ENCODE peak calls at places on chromosomes 16 and 17, in six cellular contexts. H is ovary, A is fibroblast of the conjunctiva, R is SJCRH30, B is sciatic nerve, V is neural crest cell. J is an unnamed sample.
A peak's percentile ranks its signal among the peaks of the same experiment; 100 is the strongest.

GRCh38 chr17:29585080-29585751 is 4.2 kb downstream of the GIT1 start:
- DNase-seq in B (no peak), H (peak; percentile 28), R (no peak), V (no peak), A (no peak), J (no peak)

GRCh38 chr16:11329891-11330290 is 15.4 kb upstream of the RMI2 start:
- DNase-seq in V (no peak), R (peak; percentile 54), A (no peak), H (no peak), B (no peak), J (no peak)

GRCh38 chr16:68235882-68236803 is at the start of gene ESRP2:
- DNase-seq in B (no peak), A (no peak), H (peak; percentile 49), R (no peak), V (no peak), J (no peak)

GRCh38 chr16:61926766-61927165 is 109.5 kb downstream of the CDH8 start:
- DNase-seq in A (no peak), R (no peak), V (no peak), B (no peak), H (no peak), J (no peak)

GRCh38 chr16:25161753-25162152 is 50.2 kb downstream of the LCMT1 start:
- DNase-seq in R (no peak), H (no peak), A (no peak), B (no peak), V (no peak), J (no peak)

GRCh38 chr16:15650698-15651161 is 685 bp downstream of the NDE1 start:
- DNase-seq in R (peak; percentile 58), V (peak; percentile 7), H (peak; percentile 58), A (no peak), B (peak; percentile 64), J (no peak)

GRCh38 chr16:5066511-5066910 is 755 bp upstream of the C16orf89 start:
- DNase-seq in V (no peak), A (no peak), B (no peak), H (no peak), R (no peak), J (no peak)

GRCh38 chr17:58352018-58352842 is at the start of gene SUPT4H1:
- DNase-seq in B (peak; percentile 93), H (peak; percentile 87), R (peak; percentile 90), A (peak; percentile 77), V (peak; percentile 80), J (peak; percentile 85)

GRCh38 chr17:81811705-81812570 is 8.0 kb downstream of the GCGR start:
- DNase-seq in A (no peak), H (no peak), R (no peak), B (no peak), V (no peak), J (no peak)

GRCh38 chr16:17404903-17405691 is 65.7 kb downstream of the XYLT1 start:
- DNase-seq in B (peak; percentile 88), R (no peak), V (peak; percentile 8), H (peak; percentile 76), A (peak; percentile 76), J (no peak)

GRCh38 chr17:46013502-46014165 is 14.6 kb downstream of the STH start:
- DNase-seq in R (peak; percentile 77), A (peak; percentile 29), H (no peak), B (no peak), V (no peak), J (peak; percentile 27)

GRCh38 chr17:74513987-74514631 is 17.2 kb downstream of the CD300LB start:
- DNase-seq in H (no peak), A (peak; percentile 4), V (peak; percentile 25), R (peak; percentile 65), B (no peak), J (no peak)

GRCh38 chr17:79650861-79651260 is 40.0 kb upstream of the RBFOX3 start:
- DNase-seq in H (peak; percentile 4), B (peak; percentile 49), R (no peak), A (no peak), V (no peak), J (no peak)

GRCh38 chr16:1413684-1414531 is 596 bp downstream of the UNKL start:
- DNase-seq in V (peak; percentile 52), A (no peak), B (no peak), H (peak; percentile 58), R (peak; percentile 59), J (no peak)

GRCh38 chr16:1216296-1216619 is 8.8 kb downstream of the TPSG1 start:
- DNase-seq in A (no peak), V (no peak), B (no peak), R (no peak), H (no peak), J (no peak)

GRCh38 chr16:74563828-74564263 is 43.1 kb downstream of the GLG1 start:
- DNase-seq in H (no peak), V (no peak), A (no peak), B (no peak), R (no peak), J (no peak)

GRCh38 chr17:44380767-44381166 is 8.7 kb downstream of the ITGA2B start:
- DNase-seq in H (no peak), A (no peak), R (no peak), B (no peak), V (no peak), J (no peak)

GRCh38 chr16:63617047-63617989 is 1504.5 kb downstream of the CDH11 start:
- DNase-seq in V (no peak), H (no peak), R (peak; percentile 10), A (no peak), B (no peak), J (no peak)

GRCh38 chr17:78789149-78789662 is 7.1 kb upstream of the CYTH1 start:
- DNase-seq in H (peak; percentile 14), A (no peak), R (no peak), V (no peak), B (no peak), J (no peak)

GRCh38 chr17:74259667-74260524 is 14.1 kb upstream of the DNAI2 start:
- DNase-seq in R (peak; percentile 64), H (no peak), A (no peak), B (no peak), V (no peak), J (no peak)

GRCh38 chr16:29994613-29995329 is 646 bp downstream of the HIRIP3 start:
- DNase-seq in A (peak; percentile 16), R (no peak), V (no peak), B (peak; percentile 77), H (peak; percentile 51), J (no peak)

GRCh38 chr17:78991906-78992532 is 12.3 kb upstream of the LGALS3BP start:
- DNase-seq in H (peak; percentile 10), R (no peak), B (peak; percentile 51), V (no peak), A (no peak), J (no peak)

GRCh38 chr17:45286286-45286685 is 24.4 kb upstream of the SPATA32 start:
- DNase-seq in H (no peak), B (no peak), V (no peak), R (no peak), A (no peak), J (no peak)

GRCh38 chr16:80129791-80130190 is 411.0 kb upstream of the DYNLRB2 start:
- DNase-seq in R (no peak), H (no peak), B (no peak), V (no peak), A (no peak), J (no peak)

GRCh38 chr16:1542166-1542500 is 8.7 kb downstream of the TMEM204 start:
- DNase-seq in R (peak; percentile 86), V (no peak), H (no peak), B (no peak), A (no peak), J (no peak)

GRCh38 chr16:63978240-63978639 is 1143.6 kb downstream of the CDH11 start:
- DNase-seq in B (no peak), V (no peak), R (no peak), A (no peak), H (no peak), J (no peak)

GRCh38 chr17:48002208-48002919 is 31.5 kb downstream of the CDK5RAP3 start:
- DNase-seq in A (peak; percentile 31), R (peak; percentile 92), V (no peak), H (no peak), B (no peak), J (peak; percentile 47)

GRCh38 chr17:63497708-63498483 is 21.0 kb downstream of the ACE start:
- DNase-seq in A (no peak), B (no peak), H (no peak), V (no peak), R (peak; percentile 27), J (no peak)

GRCh38 chr17:44543213-44543904 is 13.9 kb upstream of the FZD2 start:
- DNase-seq in B (no peak), V (no peak), R (peak; percentile 69), A (peak; percentile 61), H (no peak), J (peak; percentile 88)